ENCODE peak calls at places on chromosomes 6 and 20, in ten cellular contexts. W is T-helper 2 cell; A is SHP77; V is amniotic epithelial cell; I is AG04450; B is AG08395; L is HFF-Myc; Y is effector memory CD4-positive, alpha-beta T cell; Q is DMS79; M is LoVo. F is an unnamed sample.

GRCh38 chr20:1860446-1860845 is 34.8 kb upstream of the SIRPA start:
- DNase-seq in W (no peak), A (no peak), V (peak; percentile 90), I (no peak), B (peak; percentile 91), L (no peak), Y (no peak), Q (no peak), M (no peak), F (no peak)

GRCh38 chr6:105650367-105650766 is 247.5 kb upstream of the PREP start:
- DNase-seq in W (no peak), A (no peak), V (no peak), I (no peak), B (no peak), L (no peak), Y (no peak), Q (no peak), M (no peak), F (no peak)

GRCh38 chr6:77447254-77447653 is 16.0 kb downstream of the HTR1B start:
- DNase-seq in W (no peak), A (no peak), V (peak; percentile 65), I (no peak), B (no peak), L (no peak), Y (no peak), Q (no peak), M (no peak), F (no peak)

GRCh38 chr20:57785061-57785460 is 75.2 kb upstream of the PMEPA1 start:
- DNase-seq in W (no peak), A (no peak), V (no peak), I (no peak), B (no peak), L (no peak), Y (no peak), Q (no peak), M (no peak), F (no peak)

GRCh38 chr6:168675933-168676551 is 235.1 kb downstream of the SMOC2 start:
- DNase-seq in W (no peak), A (no peak), V (no peak), I (no peak), B (no peak), L (no peak), Y (no peak), Q (no peak), M (no peak), F (no peak)

GRCh38 chr20:53133134-53133533 is 161.0 kb downstream of the TSHZ2 start:
- DNase-seq in W (no peak), A (no peak), V (no peak), I (no peak), B (no peak), L (no peak), Y (no peak), Q (no peak), M (no peak), F (no peak)

GRCh38 chr6:113178349-113178748 is 678.8 kb upstream of the MARCKS start:
- DNase-seq in W (no peak), A (no peak), V (no peak), I (no peak), B (no peak), L (no peak), Y (no peak), Q (no peak), M (no peak), F (no peak)

GRCh38 chr6:6925391-6926164 is 182.2 kb upstream of the RREB1 start:
- DNase-seq in W (no peak), A (no peak), V (no peak), I (no peak), B (peak; percentile 40), L (no peak), Y (no peak), Q (no peak), M (no peak), F (no peak)